ENCODE peak calls at places on chromosomes 1 and 21, in seven cellular contexts. B is fibroblast of pulmonary artery, K is ovary, T is AML-193, M is HL-60, J is EL, Y is KBM-7. R is an unnamed sample.

GRCh38 chr1:168391759-168392681 is 111.3 kb downstream of the TBX19 start:
- DNase-seq in J (no peak), Y (no peak), K (no peak), T (no peak), B (no peak), M (no peak), R (peak)

GRCh38 chr1:194533641-194534040 is 1347.2 kb upstream of the B3GALT2 start:
- DNase-seq in K (no peak), B (no peak), M (no peak), T (no peak), J (no peak), Y (no peak), R (peak)

GRCh38 chr1:34549199-34549598 is 205.6 kb upstream of the GJB5 start:
- DNase-seq in K (no peak), M (peak), Y (peak), J (peak), B (no peak), T (no peak), R (no peak)

GRCh38 chr21:33951276-33952178 is 35.9 kb upstream of the ATP5PO start:
- DNase-seq in B (peak), J (no peak), K (no peak), Y (no peak), T (no peak), M (no peak), R (no peak)

GRCh38 chr1:200178340-200178739 is 150.8 kb downstream of the NR5A2 start:
- DNase-seq in M (no peak), B (peak), T (no peak), J (no peak), K (no peak), Y (no peak), R (no peak)

GRCh38 chr1:21240706-21241105 is 49.6 kb downstream of the ECE1 start:
- DNase-seq in M (no peak), K (no peak), J (no peak), Y (no peak), T (no peak), B (no peak), R (no peak)

GRCh38 chr21:35801388-35801787 is 258.9 kb downstream of the SETD4 start:
- DNase-seq in B (no peak), T (no peak), K (no peak), M (no peak), Y (no peak), J (no peak), R (no peak)

GRCh38 chr1:65924471-65924870 is 131.8 kb downstream of the PDE4B start:
- DNase-seq in T (no peak), M (no peak), K (no peak), Y (no peak), B (peak), J (peak), R (peak)

GRCh38 chr21:38913120-38913975 is 107.6 kb downstream of the ETS2 start:
- DNase-seq in T (no peak), M (no peak), B (peak), Y (no peak), J (peak), K (peak), R (peak)

GRCh38 chr1:21939650-21940374 is 2.7 kb upstream of the HSPG2 start:
- DNase-seq in T (peak), M (peak), K (peak), J (peak), B (peak), Y (peak), R (peak)

GRCh38 chr1:167755568-167756145 is 33.9 kb downstream of the MPZL1 start:
- DNase-seq in T (no peak), K (no peak), B (no peak), Y (no peak), J (no peak), M (no peak), R (no peak)

GRCh38 chr1:230280906-230281413 is 145.2 kb downstream of the PGBD5 start:
- DNase-seq in M (no peak), J (no peak), K (peak), B (no peak), Y (no peak), T (no peak), R (no peak)

GRCh38 chr1:109880961-109881894 is 29.4 kb upstream of the CSF1 start:
- DNase-seq in J (no peak), M (no peak), K (peak), B (peak), T (no peak), Y (no peak), R (no peak)

GRCh38 chr1:164559342-164560070 is 522 bp downstream of the PBX1 start:
- DNase-seq in B (peak), K (peak), T (no peak), M (no peak), Y (no peak), J (peak), R (no peak)

GRCh38 chr1:204973449-204973848 is 69.6 kb upstream of the CNTN2 start:
- DNase-seq in Y (no peak), M (no peak), B (no peak), K (no peak), T (no peak), J (no peak), R (no peak)

GRCh38 chr1:21510885-21511578 is 1.8 kb downstream of the ALPL start:
- DNase-seq in J (no peak), T (no peak), M (no peak), K (no peak), B (no peak), Y (no peak), R (no peak)

GRCh38 chr1:237851209-237851845 is 39.4 kb downstream of the ZP4 start:
- DNase-seq in Y (peak), J (peak), M (peak), B (peak), T (peak), K (no peak), R (peak)

GRCh38 chr1:17873007-17873675 is 118.0 kb downstream of the ACTL8 start:
- DNase-seq in Y (no peak), B (no peak), J (no peak), K (no peak), M (no peak), T (no peak), R (no peak)

GRCh38 chr1:72435025-72435424 is 152.7 kb upstream of the NEGR1 start:
- DNase-seq in K (no peak), M (no peak), B (peak), T (no peak), Y (no peak), J (peak), R (peak)

GRCh38 chr21:44337941-44338895 is 972 bp downstream of the CFAP410 start:
- DNase-seq in B (peak), K (peak), M (peak), J (peak), T (no peak), Y (no peak), R (peak)

GRCh38 chr1:246037832-246038231 is 469.2 kb downstream of the SMYD3 start:
- DNase-seq in T (no peak), Y (no peak), J (no peak), M (no peak), B (no peak), K (no peak), R (no peak)

GRCh38 chr1:86156571-86157455 is at the start of gene COL24A1:
- DNase-seq in M (peak), K (peak), T (peak), J (peak), Y (peak), B (peak), R (peak)

GRCh38 chr1:42420911-42421585 is 34.8 kb downstream of the ZMYND12 start:
- DNase-seq in J (peak), B (peak), K (peak), T (no peak), Y (peak), M (no peak), R (peak)

GRCh38 chr1:115670476-115671175 is 28.9 kb downstream of the VANGL1 start:
- DNase-seq in K (no peak), T (no peak), Y (peak), J (no peak), M (peak), B (no peak), R (no peak)

R was measured in renal cortical epithelial cell.